ENCODE peak calls at places on chromosome 6, in nine cellular contexts. O is HepG2, X is sigmoid colon, R is transverse colon, M is breast epithelium, U is stomach, Y is HL-60, L is GM23338, W is HCT116. E is an unnamed sample.

GRCh38 chr6:166684866-166685265 is 57.8 kb upstream of the RPS6KA2 start:
- DNase-seq in O (no peak), X (no peak), R (no peak), M (no peak), U (no peak), Y (no peak), L (no peak), W (no peak), E (peak; percentile 95)

GRCh38 chr6:78810146-78810545 is 57.2 kb upstream of the IRAK1BP1 start:
- DNase-seq in O (peak; percentile 21), X (no peak), R (peak; percentile 15), M (no peak), U (no peak), Y (no peak), L (peak; percentile 82), W (peak; percentile 31), E (no peak)

GRCh38 chr6:16284472-16284871 is 46.1 kb downstream of the GMPR start:
- DNase-seq in O (no peak), X (no peak), R (no peak), M (no peak), U (no peak), Y (no peak), L (peak; percentile 20), W (no peak), E (no peak)

GRCh38 chr6:41560440-41561192 is 14.4 kb downstream of the FOXP4 start:
- DNase-seq in O (no peak), X (peak; percentile 84), R (peak; percentile 77), M (no peak), U (peak; percentile 59), Y (no peak), L (peak; percentile 92), W (no peak), E (no peak)

GRCh38 chr6:134621858-134622257 is 303.9 kb upstream of the SGK1 start:
- DNase-seq in O (no peak), X (no peak), R (peak; percentile 11), M (no peak), U (peak; percentile 74), Y (no peak), L (no peak), W (no peak), E (no peak)

GRCh38 chr6:125780540-125781306 is 10.0 kb upstream of the NCOA7 start:
- DNase-seq in O (peak; percentile 54), X (peak; percentile 74), R (peak; percentile 58), M (no peak), U (peak; percentile 52), Y (peak; percentile 62), L (peak; percentile 60), W (peak; percentile 60), E (peak; percentile 90)

GRCh38 chr6:2186516-2186915 is 58.9 kb downstream of the GMDS start:
- DNase-seq in O (no peak), X (no peak), R (no peak), M (no peak), U (no peak), Y (no peak), L (no peak), W (no peak), E (no peak)

GRCh38 chr6:101462576-101462975 is 69.1 kb downstream of the GRIK2 start:
- DNase-seq in O (no peak), X (no peak), R (no peak), M (no peak), U (no peak), Y (no peak), L (no peak), W (no peak), E (no peak)

GRCh38 chr6:73878403-73878802 is 182.4 kb downstream of the CD109 start:
- DNase-seq in O (no peak), X (no peak), R (no peak), M (no peak), U (no peak), Y (no peak), L (no peak), W (no peak), E (no peak)

GRCh38 chr6:39076086-39076992 is 27.8 kb downstream of the GLP1R start:
- DNase-seq in O (no peak), X (no peak), R (no peak), M (no peak), U (no peak), Y (no peak), L (no peak), W (no peak), E (no peak)

GRCh38 chr6:127298475-127298874 is 31.8 kb downstream of the RNF146 start:
- DNase-seq in O (no peak), X (no peak), R (no peak), M (no peak), U (no peak), Y (no peak), L (no peak), W (no peak), E (no peak)

GRCh38 chr6:84432616-84433015 is 205.2 kb upstream of the CEP162 start:
- DNase-seq in O (no peak), X (no peak), R (no peak), M (no peak), U (no peak), Y (no peak), L (no peak), W (no peak), E (no peak)

GRCh38 chr6:307874-308273 is 15.6 kb downstream of the DUSP22 start:
- DNase-seq in O (no peak), X (no peak), R (no peak), M (no peak), U (no peak), Y (no peak), L (no peak), W (no peak), E (no peak)

GRCh38 chr6:35438378-35438777 is 13.8 kb upstream of the FANCE start:
- DNase-seq in O (no peak), X (no peak), R (no peak), M (no peak), U (no peak), Y (no peak), L (no peak), W (no peak), E (no peak)

GRCh38 chr6:35436071-35436865 is 15.9 kb upstream of the FANCE start:
- DNase-seq in O (no peak), X (no peak), R (no peak), M (no peak), U (no peak), Y (no peak), L (no peak), W (no peak), E (no peak)

GRCh38 chr6:35439308-35439707 is 12.8 kb upstream of the FANCE start:
- DNase-seq in O (no peak), X (no peak), R (no peak), M (no peak), U (no peak), Y (no peak), L (peak; percentile 68), W (no peak), E (no peak)

GRCh38 chr6:35432291-35432690 is 19.8 kb upstream of the FANCE start:
- DNase-seq in O (no peak), X (no peak), R (peak; percentile 73), M (no peak), U (no peak), Y (no peak), L (no peak), W (no peak), E (no peak)

GRCh38 chr6:35435075-35435837 is 16.9 kb upstream of the FANCE start:
- DNase-seq in O (no peak), X (no peak), R (peak; percentile 90), M (no peak), U (peak; percentile 50), Y (no peak), L (no peak), W (no peak), E (no peak)
- H3K27ac ChIP-seq in O (no peak overlapping the region), X (no peak overlapping the region), R (peak overlapping the region; percentile 53), M (no peak overlapping the region), U (no peak overlapping the region), Y (no peak overlapping the region), L (no peak overlapping the region), W (no peak overlapping the region), E (no peak overlapping the region)

DNA sequence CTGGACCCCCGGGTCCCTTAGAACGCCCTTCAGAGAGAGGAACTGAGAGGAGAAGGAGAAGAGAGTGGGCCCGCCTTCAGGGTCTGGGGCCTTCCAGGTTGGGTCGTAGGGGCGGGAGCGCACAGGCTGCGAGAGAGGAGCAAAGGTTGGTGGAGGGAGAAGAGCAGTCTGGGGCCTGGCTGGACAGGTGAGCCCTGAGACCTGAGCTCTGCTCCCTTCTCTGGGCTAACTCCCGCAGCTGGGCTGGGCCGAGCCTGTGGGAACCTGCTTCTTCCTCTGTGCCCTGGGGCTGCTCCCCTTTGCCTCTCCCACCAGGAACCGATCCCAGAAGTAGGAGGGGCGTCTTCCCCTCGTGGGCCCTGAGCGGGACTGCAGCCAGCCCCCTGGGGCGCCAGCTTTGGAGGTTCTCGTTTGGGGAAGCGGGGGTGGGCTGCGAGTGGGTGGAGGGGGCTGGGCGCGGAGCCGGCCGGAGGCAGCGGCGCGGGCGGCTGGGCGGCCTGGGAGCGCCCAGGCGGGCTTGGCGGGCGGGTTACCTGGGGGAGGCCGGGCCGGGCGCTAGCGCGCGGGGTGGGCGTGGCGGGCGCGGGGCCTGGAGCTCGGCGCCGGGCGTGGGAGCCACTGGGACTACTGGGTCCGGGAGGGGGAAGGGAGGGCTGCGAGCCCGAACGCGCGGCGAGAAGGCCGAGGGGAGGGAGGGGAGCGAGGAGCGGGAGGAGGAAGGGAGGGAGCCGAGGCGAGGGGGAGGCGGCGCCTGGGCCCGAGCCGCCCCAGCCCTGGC is at the start of gene DDR1:
- DNase-seq in O (peak; percentile 38), X (peak; percentile 91), R (peak; percentile 83), M (peak; percentile 87), U (peak; percentile 89), Y (peak; percentile 50), L (peak; percentile 71), W (no peak), E (peak; percentile 96)
- TF ChIP-seq POLR2AphosphoS5 in O (peak; percentile 43), X (no peak), R (no peak), M (peak; percentile 67), U (peak; percentile 25), Y (no peak), L (no peak), W (no peak), E (peak; percentile 72)

GRCh38 chr6:137342607-137343186 is 123.5 kb upstream of the IFNGR1 start:
- DNase-seq in O (no peak), X (no peak), R (no peak), M (no peak), U (no peak), Y (no peak), L (peak; percentile 19), W (no peak), E (no peak)
- H3K4me3 ChIP-seq in O (no peak overlapping the region), X (peak overlapping the region; percentile 29), R (peak overlapping the region; percentile 8), M (peak overlapping the region; percentile 8), U (peak overlapping the region; percentile 33), Y (peak overlapping the region; percentile 26), L (no peak overlapping the region), W (no peak overlapping the region), E (peak overlapping the region; percentile 27)

DNA sequence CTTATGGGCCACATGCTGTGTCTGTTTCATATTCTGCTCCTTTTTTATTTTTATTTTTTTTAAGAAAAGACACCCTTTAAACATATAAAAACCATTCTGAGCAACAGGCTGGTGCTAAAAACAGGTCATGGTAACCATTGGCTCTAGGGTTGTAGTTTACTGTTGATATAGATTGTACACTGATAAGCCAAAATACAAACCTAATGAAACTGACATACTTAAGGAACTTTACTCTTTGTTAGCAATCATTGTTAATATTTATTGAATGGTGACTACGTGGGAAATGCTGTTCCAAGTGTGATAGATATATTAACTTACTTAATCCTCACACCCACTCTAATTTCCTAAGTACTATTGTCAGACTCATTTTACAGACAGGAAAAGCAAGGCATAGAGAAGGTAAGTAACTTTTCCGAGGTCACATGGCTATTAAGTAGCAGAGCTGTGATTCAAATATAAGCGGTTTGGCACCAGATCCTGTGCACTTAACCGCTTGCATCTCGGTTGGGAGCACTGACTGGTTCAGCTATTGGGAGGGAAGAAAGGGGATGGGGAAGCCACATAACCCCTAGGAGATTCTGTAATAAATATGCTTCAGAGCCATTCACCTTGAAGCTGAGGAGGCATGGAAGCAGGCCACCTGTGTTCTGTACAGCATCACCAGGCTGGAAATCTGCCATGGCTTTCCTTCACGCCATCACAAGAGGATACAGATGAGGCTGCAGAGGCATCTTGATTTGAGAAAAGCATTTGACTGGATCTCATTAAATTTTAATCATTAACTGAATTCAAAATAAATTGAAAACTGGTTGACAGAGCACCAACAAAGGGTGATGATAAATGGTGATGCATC is 4.9 kb downstream of the TRAF3IP2 start:
- DNase-seq in O (no peak), X (peak; percentile 75), R (no peak), M (no peak), U (no peak), Y (no peak), L (no peak), W (no peak), E (no peak)
- H3K27ac ChIP-seq in O (no peak overlapping the region), X (peak overlapping the region; percentile 97), R (peak overlapping the region; percentile 94), M (peak overlapping the region; percentile 97), U (peak overlapping the region; percentile 74), Y (no peak overlapping the region), L (no peak overlapping the region), W (no peak overlapping the region), E (peak overlapping the region; percentile 95)